ENCODE peak calls at places on chromosomes 7 and 10, in six cellular contexts. E is GM12878, J is K562, X is HepG2, C is GM12892, Y is H1. O is an unnamed sample.

GRCh38 chr7:139842414-139843210 is 13.5 kb downstream of the TBXAS1 start:
- DNase-seq in E (no peak), J (no peak), X (no peak), C (no peak), Y (no peak), O (peak; percentile 35)

GRCh38 chr7:93902777-93903423 is 3.5 kb upstream of the GNGT1 start:
- DNase-seq in E (no peak), J (peak; percentile 60), X (peak; percentile 25), C (no peak), Y (no peak), O (no peak)

GRCh38 chr10:86644412-86645110 is 9.8 kb upstream of the OPN4 start:
- DNase-seq in E (peak; percentile 20), J (no peak), X (peak; percentile 10), C (no peak), Y (no peak), O (no peak)

GRCh38 chr10:20797290-20797689 is 99.8 kb downstream of the NEBL start:
- DNase-seq in E (no peak), J (no peak), X (no peak), C (no peak), Y (no peak), O (no peak)

GRCh38 chr7:3437467-3437866 is 136.4 kb downstream of the SDK1 start:
- DNase-seq in E (no peak), J (no peak), X (no peak), C (no peak), Y (no peak), O (no peak)

GRCh38 chr7:10973942-10974716 is 457 bp downstream of the PHF14 start:
- DNase-seq in E (no peak), J (peak; percentile 45), X (peak; percentile 12), C (peak; percentile 15), Y (no peak), O (no peak)

GRCh38 chr10:105241254-105241653 is 600.2 kb downstream of the SORCS3 start:
- DNase-seq in E (no peak), J (no peak), X (no peak), C (no peak), Y (no peak), O (no peak)

GRCh38 chr7:28542410-28542809 is 130.1 kb downstream of the CREB5 start:
- DNase-seq in E (no peak), J (no peak), X (no peak), C (no peak), Y (no peak), O (no peak)

GRCh38 chr7:916291-916941 is 38.1 kb downstream of the ADAP1 start:
- DNase-seq in E (no peak), J (no peak), X (no peak), C (no peak), Y (no peak), O (no peak)

GRCh38 chr7:96174812-96175211 is 147.1 kb downstream of the SLC25A13 start:
- DNase-seq in E (no peak), J (no peak), X (peak; percentile 54), C (no peak), Y (no peak), O (no peak)

GRCh38 chr7:33873518-33873917 is 31.8 kb upstream of the BMPER start:
- DNase-seq in E (no peak), J (no peak), X (no peak), C (no peak), Y (peak; percentile 21), O (no peak)

GRCh38 chr7:139451638-139452037 is 31.8 kb downstream of the KLRG2 start:
- DNase-seq in E (no peak), J (peak; percentile 72), X (no peak), C (no peak), Y (no peak), O (no peak)

GRCh38 chr10:56782503-56782902 is 421.4 kb upstream of the ZWINT start:
- DNase-seq in E (no peak), J (no peak), X (no peak), C (no peak), Y (peak; percentile 1), O (no peak)

GRCh38 chr7:88358881-88359280 is 52.2 kb upstream of the STEAP4 start:
- DNase-seq in E (no peak), J (no peak), X (no peak), C (no peak), Y (no peak), O (no peak)

GRCh38 chr10:110141747-110142625 is 65.4 kb upstream of the MXI1 start:
- DNase-seq in E (no peak), J (no peak), X (peak; percentile 18), C (no peak), Y (no peak), O (no peak)

GRCh38 chr10:96271017-96271815 is at the start of gene BLNK:
- DNase-seq in E (peak; percentile 92), J (no peak), X (no peak), C (peak; percentile 27), Y (no peak), O (no peak)

GRCh38 chr10:79412516-79412915 is 32.9 kb downstream of the ZCCHC24 start:
- DNase-seq in E (no peak), J (no peak), X (no peak), C (no peak), Y (no peak), O (no peak)

GRCh38 chr10:70751991-70752390 is 33.2 kb downstream of the TBATA start:
- DNase-seq in E (no peak), J (no peak), X (no peak), C (no peak), Y (no peak), O (no peak)

GRCh38 chr7:36441344-36442022 is 51.8 kb downstream of the ANLN start:
- DNase-seq in E (no peak), J (no peak), X (no peak), C (no peak), Y (no peak), O (no peak)

GRCh38 chr10:944034-944831 is 12.7 kb upstream of the LARP4B start:
- DNase-seq in E (no peak), J (no peak), X (no peak), C (no peak), Y (no peak), O (no peak)

GRCh38 chr10:78741541-78741940 is 327.2 kb upstream of the ZMIZ1 start:
- DNase-seq in E (no peak), J (no peak), X (no peak), C (no peak), Y (no peak), O (no peak)

GRCh38 chr10:77111611-77112550 is 525.7 kb downstream of the KCNMA1 start:
- DNase-seq in E (peak; percentile 13), J (peak; percentile 58), X (peak; percentile 60), C (no peak), Y (peak; percentile 19), O (peak; percentile 18)

GRCh38 chr7:124429923-124430322 is 335.7 kb downstream of the GPR37 start:
- DNase-seq in E (no peak), J (no peak), X (no peak), C (no peak), Y (no peak), O (no peak)

GRCh38 chr10:68106656-68107055 is 2.6 kb upstream of the MYPN start:
- DNase-seq in E (no peak), J (no peak), X (no peak), C (no peak), Y (no peak), O (no peak)

GRCh38 chr7:113801751-113802150 is 117.1 kb downstream of the PPP1R3A start:
- DNase-seq in E (no peak), J (no peak), X (no peak), C (no peak), Y (no peak), O (no peak)

GRCh38 chr10:122492955-122493597 is 31.7 kb downstream of the HTRA1 start:
- DNase-seq in E (no peak), J (no peak), X (no peak), C (no peak), Y (no peak), O (no peak)

GRCh38 chr10:122493761-122494160 is 32.4 kb downstream of the HTRA1 start:
- DNase-seq in E (no peak), J (no peak), X (no peak), C (no peak), Y (no peak), O (no peak)

GRCh38 chr10:122492006-122492405 is 30.7 kb downstream of the HTRA1 start:
- DNase-seq in E (no peak), J (no peak), X (no peak), C (no peak), Y (no peak), O (no peak)

GRCh38 chr10:122490268-122490667 is 28.9 kb downstream of the HTRA1 start:
- DNase-seq in E (no peak), J (no peak), X (no peak), C (no peak), Y (no peak), O (no peak)

GRCh38 chr10:122490786-122491680 is 29.7 kb downstream of the HTRA1 start:
- DNase-seq in E (no peak), J (no peak), X (no peak), C (no peak), Y (no peak), O (no peak)
- TF ChIP-seq TAF1 in E (no peak), J (no peak), X (no peak), C (no peak), Y (no peak), O (no peak)

GRCh38 chr7:30851651-30852359 is 59.8 kb upstream of the AQP1 start:
- DNase-seq in E (no peak), J (no peak), X (no peak), C (no peak), Y (no peak), O (no peak)
- TF ChIP-seq POLR2AphosphoS5 in E (no peak), J (no peak), X (no peak), C (no peak), Y (no peak), O (no peak)

DNA sequence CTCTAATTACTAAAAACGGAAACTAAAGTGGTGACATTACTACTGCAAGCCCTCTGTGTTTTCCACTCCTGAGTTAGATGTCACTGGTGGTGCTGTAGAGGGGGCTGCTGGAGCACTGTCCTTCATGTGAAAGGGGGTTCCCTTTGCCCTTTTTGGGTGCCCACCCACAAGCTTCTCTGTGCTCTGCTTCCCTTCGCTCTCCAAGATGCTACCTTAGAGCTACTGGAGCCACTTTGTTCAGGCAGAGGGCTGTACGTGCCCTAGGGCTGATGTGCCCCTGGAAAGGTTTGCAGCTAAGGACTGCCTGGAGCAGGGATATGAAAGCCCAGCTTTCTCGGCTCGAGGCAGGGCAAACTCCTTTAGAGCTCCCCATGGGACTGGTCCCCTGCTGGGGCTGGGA is 28.3 kb downstream of the EMX2 start:
- DNase-seq in E (no peak), J (no peak), X (no peak), C (no peak), Y (no peak), O (no peak)
- TF ChIP-seq POLR2A in E (no peak), J (no peak), X (no peak), C (no peak), Y (no peak), O (no peak)

GRCh38 chr7:134175724-134176350 is 48.7 kb downstream of the LRGUK start:
- DNase-seq in E (no peak), J (no peak), X (no peak), C (no peak), Y (no peak), O (no peak)

GRCh38 chr7:134179321-134179720 is 52.2 kb downstream of the LRGUK start:
- DNase-seq in E (no peak), J (no peak), X (no peak), C (no peak), Y (no peak), O (no peak)

DNA sequence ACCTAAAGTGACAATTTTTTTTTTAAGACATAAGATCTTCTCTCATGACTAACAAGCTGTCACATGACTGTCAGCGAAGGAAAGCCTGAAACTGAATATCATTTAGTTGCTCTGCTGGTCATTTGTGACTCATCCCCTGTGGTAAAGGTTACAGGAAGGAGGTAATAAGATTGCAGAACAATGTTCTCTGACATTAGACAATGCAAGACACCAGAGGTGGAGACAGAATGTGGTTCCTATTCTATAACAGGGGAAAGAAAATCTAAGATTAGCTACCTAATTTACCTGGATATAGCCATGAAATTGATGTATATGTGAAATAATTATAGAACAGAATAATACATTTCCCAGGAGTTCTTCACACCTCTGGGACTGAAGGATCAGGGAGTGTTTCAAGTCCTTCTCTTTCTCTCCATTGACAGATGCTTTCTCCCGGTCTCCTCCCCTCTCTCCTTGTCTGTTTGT is 47.7 kb downstream of the LRGUK start:
- DNase-seq in E (peak; percentile 38), J (peak; percentile 86), X (peak; percentile 10), C (no peak), Y (no peak), O (peak; percentile 25)
- TF ChIP-seq TAF1 in E (no peak), J (no peak), X (no peak), C (no peak), Y (no peak), O (no peak)

O was measured in GM12891.